ENCODE peak calls at places on chromosomes 1 and 21, in five cellular contexts. E is activated CD4-positive, CD25-positive, alpha-beta regulatory T cell treated with anti-CD3 and anti-CD28 coated beads, Interleukin-2, amount 50 U/mL, for 16 hours; C is transverse colon; U is GOT3; V is GM12892. Y is an unnamed sample.

GRCh38 chr1:246608616-246609376 is 42.5 kb downstream of the CNST start:
- DNase-seq in E (no peak), C (peak), U (no peak), V (no peak), Y (peak)

GRCh38 chr1:222064388-222065201 is 322.7 kb upstream of the DUSP10 start:
- DNase-seq in E (no peak), C (no peak), U (no peak), V (no peak), Y (no peak)

GRCh38 chr21:27532081-27532480 is 565.2 kb upstream of the ADAMTS5 start:
- DNase-seq in E (no peak), C (peak), U (no peak), V (no peak), Y (peak)

GRCh38 chr1:115782571-115783281 is 14.2 kb upstream of the CASQ2 start:
- DNase-seq in E (no peak), C (no peak), U (no peak), V (no peak), Y (peak)

GRCh38 chr1:32247983-32248889 is 1.2 kb downstream of the FAM167B start:
- DNase-seq in E (peak), C (peak), U (no peak), V (peak), Y (peak)

GRCh38 chr1:154747841-154748766 is 122.0 kb downstream of the KCNN3 start:
- DNase-seq in E (no peak), C (peak), U (no peak), V (peak), Y (peak)

GRCh38 chr1:17080881-17081280 is 27.0 kb upstream of the SDHB start:
- DNase-seq in E (no peak), C (no peak), U (no peak), V (no peak), Y (no peak)

GRCh38 chr1:41463516-41463915 is 21.0 kb downstream of the EDN2 start:
- DNase-seq in E (no peak), C (no peak), U (no peak), V (no peak), Y (no peak)

GRCh38 chr1:227886993-227887696 is 60.6 kb downstream of the WNT9A start:
- DNase-seq in E (no peak), C (peak), U (no peak), V (peak), Y (no peak)

GRCh38 chr1:209769956-209770355 is 14.1 kb downstream of the TRAF3IP3 start:
- DNase-seq in E (no peak), C (no peak), U (no peak), V (no peak), Y (no peak)

GRCh38 chr1:8866792-8867415 is 11.6 kb downstream of the ENO1 start:
- DNase-seq in E (no peak), C (no peak), U (no peak), V (no peak), Y (no peak)

GRCh38 chr1:47207811-47208373 is 18.1 kb upstream of the PDZK1IP1 start:
- DNase-seq in E (no peak), C (no peak), U (no peak), V (no peak), Y (no peak)

GRCh38 chr1:180269848-180270766 is 40.0 kb downstream of the LHX4 start:
- DNase-seq in E (no peak), C (peak), U (no peak), V (no peak), Y (peak)

GRCh38 chr1:53195211-53195909 is 1.3 kb upstream of the CPT2 start:
- DNase-seq in E (no peak), C (no peak), U (no peak), V (no peak), Y (no peak)

GRCh38 chr1:203650012-203650836 is 23.6 kb downstream of the ATP2B4 start:
- DNase-seq in E (no peak), C (peak), U (no peak), V (peak), Y (peak)

GRCh38 chr1:218553197-218553596 is 208.1 kb downstream of the TGFB2 start:
- DNase-seq in E (no peak), C (no peak), U (no peak), V (no peak), Y (no peak)

GRCh38 chr1:228865613-228866320 is 130.5 kb downstream of the RHOU start:
- DNase-seq in E (no peak), C (no peak), U (no peak), V (no peak), Y (no peak)

GRCh38 chr1:86296305-86297205 is 99.6 kb downstream of the ODF2L start:
- DNase-seq in E (no peak), C (no peak), U (no peak), V (no peak), Y (no peak)

GRCh38 chr1:89483010-89483756 is 41.4 kb upstream of the LRRC8B start:
- DNase-seq in E (peak), C (peak), U (no peak), V (no peak), Y (peak)

GRCh38 chr1:212760126-212760823 is 31.3 kb downstream of the NSL1 start:
- DNase-seq in E (peak), C (peak), U (no peak), V (peak), Y (no peak)

GRCh38 chr1:58839147-58839795 is 55.4 kb upstream of the JUN start:
- DNase-seq in E (no peak), C (no peak), U (no peak), V (no peak), Y (no peak)

GRCh38 chr1:17661546-17662157 is 93.5 kb upstream of the ACTL8 start:
- DNase-seq in E (peak), C (peak), U (no peak), V (peak), Y (peak)

GRCh38 chr1:230073371-230074035 is 6.5 kb downstream of the GALNT2 start:
- DNase-seq in E (no peak), C (no peak), U (no peak), V (no peak), Y (no peak)

GRCh38 chr1:48645883-48646282 is 130.8 kb downstream of the BEND5 start:
- DNase-seq in E (no peak), C (no peak), U (no peak), V (no peak), Y (no peak)

GRCh38 chr1:29346573-29346972 is 110.3 kb downstream of the PTPRU start:
- DNase-seq in E (no peak), C (no peak), U (no peak), V (no peak), Y (no peak)

GRCh38 chr1:173862769-173863223 is 5.0 kb downstream of the GAS5 start:
- DNase-seq in E (no peak), C (no peak), U (no peak), V (no peak), Y (no peak)

GRCh38 chr21:36874665-36875064 is 91.8 kb downstream of the HLCS start:
- DNase-seq in E (no peak), C (no peak), U (no peak), V (no peak), Y (no peak)

GRCh38 chr1:55049914-55050278 is 10.5 kb downstream of the PCSK9 start:
- DNase-seq in E (no peak), C (no peak), U (no peak), V (no peak), Y (peak)

Y was measured in small intestine.